ENCODE peak calls at places on chromosomes 11 and 22, in seven cellular contexts. R, D, L, H, T, Y and E are unnamed samples.

GRCh38 chr11:4697583-4697982 is at the start of gene OR51E2:
- DNase-seq in T (peak), H (no peak), L (no peak), R (peak), Y (no peak), D (peak), E (no peak)

GRCh38 chr11:113384551-113384950 is 3.0 kb upstream of the ANKK1 start:
- DNase-seq in Y (peak), T (no peak), L (no peak), H (no peak), R (peak), D (no peak), E (no peak)

GRCh38 chr22:26429458-26430238 is 588 bp downstream of the ASPHD2 start:
- DNase-seq in R (no peak), D (no peak), Y (peak), L (no peak), T (no peak), H (no peak), E (no peak)

GRCh38 chr11:86893235-86893634 is 62.0 kb downstream of the FZD4 start:
- DNase-seq in T (no peak), L (no peak), D (no peak), Y (no peak), H (no peak), R (no peak), E (no peak)

GRCh38 chr11:101444164-101444563 is 139.6 kb downstream of the TRPC6 start:
- DNase-seq in R (no peak), T (no peak), Y (no peak), D (no peak), L (no peak), H (no peak), E (no peak)

GRCh38 chr11:113447621-113448310 is 27.4 kb downstream of the DRD2 start:
- DNase-seq in H (no peak), T (peak), L (no peak), R (peak), Y (no peak), D (no peak), E (no peak)

GRCh38 chr11:105393326-105393725 is 216.5 kb upstream of the GRIA4 start:
- DNase-seq in T (no peak), Y (no peak), R (no peak), D (no peak), L (no peak), H (no peak), E (no peak)

GRCh38 chr22:46088541-46089311 is 61.6 kb upstream of the PPARA start:
- DNase-seq in R (peak), D (no peak), L (no peak), Y (no peak), T (no peak), H (no peak), E (no peak)

GRCh38 chr11:129798212-129798611 is 17.4 kb upstream of the TMEM45B start:
- DNase-seq in D (no peak), Y (no peak), R (no peak), H (no peak), T (no peak), L (no peak), E (no peak)

GRCh38 chr11:120674537-120674936 is 163.0 kb downstream of the GRIK4 start:
- DNase-seq in Y (no peak), T (no peak), D (no peak), R (peak), H (no peak), L (no peak), E (no peak)

GRCh38 chr11:133536198-133536597 is 3.9 kb upstream of the OPCML start:
- DNase-seq in H (no peak), L (no peak), T (no peak), R (no peak), D (no peak), Y (no peak), E (no peak)

GRCh38 chr11:124793466-124794278 is 6.5 kb downstream of the MSANTD2 start:
- DNase-seq in Y (peak), H (no peak), D (no peak), L (peak), T (peak), R (peak), E (peak)

GRCh38 chr22:21564411-21564810 is 3.1 kb upstream of the UBE2L3 start:
- DNase-seq in R (no peak), D (no peak), L (no peak), H (no peak), Y (no peak), T (no peak), E (no peak)

GRCh38 chr11:68655806-68656205 is 28.5 kb upstream of the GAL start:
- DNase-seq in R (no peak), D (no peak), H (no peak), T (no peak), L (no peak), Y (no peak), E (no peak)

GRCh38 chr11:76388408-76388807 is 7.3 kb downstream of the GVQW3 start:
- DNase-seq in Y (no peak), H (no peak), R (no peak), D (no peak), L (no peak), T (no peak), E (no peak)

GRCh38 chr11:926341-926916 is 759 bp downstream of the AP2A2 start:
- DNase-seq in H (no peak), D (peak), T (peak), R (peak), Y (peak), L (no peak), E (no peak)

GRCh38 chr11:2271077-2271326 is 614 bp upstream of the ASCL2 start:
- DNase-seq in Y (peak), H (peak), D (no peak), T (no peak), R (no peak), L (no peak), E (no peak)

GRCh38 chr22:45069925-45070324 is 60.1 kb upstream of the PHF21B start:
- DNase-seq in H (no peak), R (no peak), D (no peak), Y (no peak), T (no peak), L (no peak), E (no peak)

GRCh38 chr11:61744609-61745156 is 7.8 kb upstream of the MYRF start:
- DNase-seq in L (no peak), D (no peak), T (no peak), R (no peak), H (no peak), Y (no peak), E (no peak)

GRCh38 chr11:61745796-61746653 is 6.4 kb upstream of the MYRF start:
- DNase-seq in L (no peak), R (no peak), H (no peak), D (no peak), T (no peak), Y (no peak), E (no peak)

GRCh38 chr11:61744181-61744580 is 8.3 kb upstream of the MYRF start:
- DNase-seq in T (no peak), H (no peak), R (peak), Y (no peak), L (no peak), D (no peak), E (no peak)

GRCh38 chr11:61747389-61748285 is 4.8 kb upstream of the MYRF start:
- DNase-seq in R (peak), H (peak), L (peak), T (peak), Y (peak), D (peak), E (peak)

DNA sequence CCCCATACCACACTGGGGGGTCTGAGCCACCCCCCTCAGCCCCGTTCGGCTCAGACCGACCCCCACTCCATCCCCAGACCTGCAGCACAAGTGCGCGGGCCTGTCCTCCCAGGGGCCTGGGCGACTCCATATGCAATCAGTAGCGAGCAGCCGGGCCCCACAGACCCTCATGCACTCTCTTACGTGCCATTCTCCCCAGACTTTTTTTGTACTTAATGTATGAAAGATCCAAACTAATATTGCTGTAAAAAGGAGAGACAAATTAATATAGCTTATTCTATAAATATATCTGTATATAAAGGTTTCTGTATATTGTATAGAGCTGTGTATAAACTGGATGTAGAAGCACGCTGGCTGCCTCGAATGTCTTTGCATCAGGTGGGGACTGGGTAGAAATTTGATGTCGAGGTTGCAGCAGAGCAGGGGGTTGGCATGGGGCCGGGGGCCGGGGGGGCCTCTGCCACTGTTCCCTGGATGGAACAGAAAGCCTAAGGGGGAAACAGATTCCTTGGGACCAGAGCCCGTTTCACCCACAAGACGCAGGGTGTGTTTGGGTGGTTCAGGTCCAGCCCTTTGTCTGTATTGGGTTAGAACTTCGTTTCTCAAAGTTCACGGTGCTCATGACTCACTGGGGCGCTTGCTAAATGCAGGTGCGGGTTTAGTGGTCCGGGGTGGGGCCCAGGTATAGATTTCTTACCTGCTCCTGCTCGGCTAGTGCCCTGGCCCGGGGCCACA is 5.6 kb upstream of the MYRF start:
- DNase-seq in L (no peak), T (no peak), D (no peak), H (no peak), R (no peak), Y (no peak), E (no peak)
- H3K9ac ChIP-seq in L (no peak), T (no peak), D (no peak), H (no peak), R (no peak), Y (no peak), E (no peak)

DNA sequence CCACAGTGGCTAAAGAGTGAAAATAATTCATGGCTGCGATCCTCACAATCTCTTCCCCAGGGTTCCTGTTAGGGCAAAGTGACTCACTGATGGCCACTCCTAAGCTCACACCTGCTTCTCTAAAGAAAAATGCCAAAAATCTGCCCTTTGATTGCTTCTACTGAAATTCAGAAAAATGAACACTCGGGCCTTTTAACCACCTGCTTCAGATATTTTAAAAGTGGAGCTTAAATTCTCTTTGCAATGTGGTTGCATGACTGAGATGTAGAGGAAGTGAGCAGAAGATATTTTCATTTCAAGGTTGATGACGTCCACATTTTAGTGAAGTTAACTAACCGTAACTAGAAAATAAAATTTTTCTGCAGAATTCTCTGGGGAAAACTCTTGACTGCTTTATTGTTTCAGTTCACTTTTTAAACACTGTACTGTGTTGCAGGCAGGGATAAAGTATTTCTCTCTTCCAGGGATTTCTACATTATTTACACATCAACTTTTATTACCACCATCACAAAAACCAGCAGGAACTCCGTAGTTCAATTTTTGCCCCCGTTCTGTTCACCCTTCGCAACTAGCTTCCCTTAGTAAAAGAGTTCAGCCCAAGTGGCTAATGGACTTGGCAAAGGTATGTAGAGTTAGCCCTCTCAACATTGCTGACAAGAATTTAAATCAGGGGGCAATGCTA is 8.5 kb downstream of the RAB30 start:
- DNase-seq in T (no peak), Y (peak), L (peak), H (no peak), R (peak), D (no peak), E (no peak)
- H3K9ac ChIP-seq in T (no peak), Y (no peak), L (peak), H (no peak), R (no peak), D (no peak), E (no peak)

GRCh38 chr11:122661182-122661945 is 5.8 kb downstream of the UBASH3B start:
- DNase-seq in R (peak), T (no peak), H (no peak), Y (peak), L (no peak), D (no peak), E (peak)
- H3K9ac ChIP-seq in R (no peak), T (no peak), H (no peak), Y (no peak), L (no peak), D (no peak), E (no peak)

GRCh38 chr11:73660497-73661034 is 14.2 kb downstream of the PLEKHB1 start:
- DNase-seq in L (no peak), Y (no peak), R (no peak), T (no peak), H (no peak), D (no peak), E (no peak)
- H3K9ac ChIP-seq in L (no peak), Y (no peak), R (peak), T (no peak), H (no peak), D (no peak), E (peak)